ENCODE peak calls at places on chromosomes 2 and 18, in seven cellular contexts. One of them, this sample, is unnamed.

GRCh38 chr2:36889782-36890181 is 76.6 kb downstream of the STRN start:
- DNase-seq in RWPE1: peak; percentile 90
- DNase-seq in NCI-H460: peak; percentile 51
- DNase-seq in myocyte: peak; percentile 62
- DNase-seq in retina: no peak
- DNase-seq in left colon: no peak
- DNase-seq in SW480: peak; percentile 78
- DNase-seq in this sample: no peak

GRCh38 chr2:54572636-54573531 is 116.8 kb downstream of the SPTBN1 start:
- DNase-seq in RWPE1: no peak
- DNase-seq in NCI-H460: peak; percentile 88
- DNase-seq in myocyte: no peak
- DNase-seq in retina: no peak
- DNase-seq in left colon: no peak
- DNase-seq in SW480: no peak
- DNase-seq in this sample: no peak

GRCh38 chr2:142722569-142722968 is 154.9 kb upstream of the KYNU start:
- DNase-seq in RWPE1: no peak
- DNase-seq in NCI-H460: no peak
- DNase-seq in myocyte: no peak
- DNase-seq in retina: no peak
- DNase-seq in left colon: no peak
- DNase-seq in SW480: no peak
- DNase-seq in this sample: no peak

GRCh38 chr2:222518570-222519381 is 94.4 kb downstream of the SGPP2 start:
- DNase-seq in RWPE1: peak; percentile 87
- DNase-seq in NCI-H460: no peak
- DNase-seq in myocyte: peak; percentile 19
- DNase-seq in retina: no peak
- DNase-seq in left colon: peak; percentile 52
- DNase-seq in SW480: peak; percentile 64
- DNase-seq in this sample: no peak

GRCh38 chr2:10415048-10415447 is 33.1 kb downstream of the ODC1 start:
- DNase-seq in RWPE1: no peak
- DNase-seq in NCI-H460: no peak
- DNase-seq in myocyte: no peak
- DNase-seq in retina: no peak
- DNase-seq in left colon: no peak
- DNase-seq in SW480: no peak
- DNase-seq in this sample: no peak

GRCh38 chr2:121626777-121627524 is 22.3 kb downstream of the CLASP1 start:
- DNase-seq in RWPE1: no peak
- DNase-seq in NCI-H460: no peak
- DNase-seq in myocyte: peak; percentile 43
- DNase-seq in retina: no peak
- DNase-seq in left colon: no peak
- DNase-seq in SW480: no peak
- DNase-seq in this sample: peak; percentile 51

GRCh38 chr2:83394134-83394965 is 1064.7 kb downstream of the SUCLG1 start:
- DNase-seq in RWPE1: no peak
- DNase-seq in NCI-H460: no peak
- DNase-seq in myocyte: peak; percentile 41
- DNase-seq in retina: no peak
- DNase-seq in left colon: no peak
- DNase-seq in SW480: no peak
- DNase-seq in this sample: no peak

GRCh38 chr2:225112362-225113111 is 70.3 kb upstream of the DOCK10 start:
- DNase-seq in RWPE1: no peak
- DNase-seq in NCI-H460: no peak
- DNase-seq in myocyte: no peak
- DNase-seq in retina: no peak
- DNase-seq in left colon: no peak
- DNase-seq in SW480: no peak
- DNase-seq in this sample: peak; percentile 68

GRCh38 chr2:161424179-161424763 is 8.2 kb downstream of the TBR1 start:
- DNase-seq in RWPE1: no peak
- DNase-seq in NCI-H460: no peak
- DNase-seq in myocyte: no peak
- DNase-seq in retina: peak; percentile 53
- DNase-seq in left colon: no peak
- DNase-seq in SW480: no peak
- DNase-seq in this sample: no peak

GRCh38 chr2:54692556-54692955 is 30.9 kb upstream of the EML6 start:
- DNase-seq in RWPE1: no peak
- DNase-seq in NCI-H460: no peak
- DNase-seq in myocyte: no peak
- DNase-seq in retina: no peak
- DNase-seq in left colon: no peak
- DNase-seq in SW480: no peak
- DNase-seq in this sample: no peak

GRCh38 chr2:194060269-194060668 is 1596.8 kb upstream of the SLC39A10 start:
- DNase-seq in RWPE1: no peak
- DNase-seq in NCI-H460: no peak
- DNase-seq in myocyte: no peak
- DNase-seq in retina: no peak
- DNase-seq in left colon: no peak
- DNase-seq in SW480: no peak
- DNase-seq in this sample: no peak

GRCh38 chr18:76847926-76848325 is 25.6 kb downstream of the ZNF236 start:
- DNase-seq in RWPE1: no peak
- DNase-seq in NCI-H460: no peak
- DNase-seq in myocyte: peak; percentile 6
- DNase-seq in retina: no peak
- DNase-seq in left colon: no peak
- DNase-seq in SW480: no peak
- DNase-seq in this sample: no peak

GRCh38 chr2:74205586-74205985 is 7.2 kb downstream of the MTHFD2 start:
- DNase-seq in RWPE1: no peak
- DNase-seq in NCI-H460: no peak
- DNase-seq in myocyte: peak; percentile 77
- DNase-seq in retina: no peak
- DNase-seq in left colon: peak; percentile 68
- DNase-seq in SW480: peak; percentile 67
- DNase-seq in this sample: no peak

GRCh38 chr2:69213201-69213600 is 173.8 kb downstream of the GFPT1 start:
- DNase-seq in RWPE1: no peak
- DNase-seq in NCI-H460: no peak
- DNase-seq in myocyte: no peak
- DNase-seq in retina: no peak
- DNase-seq in left colon: no peak
- DNase-seq in SW480: no peak
- DNase-seq in this sample: no peak

GRCh38 chr2:65032016-65032975 is 23.9 kb upstream of the CEP68 start:
- DNase-seq in RWPE1: no peak
- DNase-seq in NCI-H460: no peak
- DNase-seq in myocyte: no peak
- DNase-seq in retina: no peak
- DNase-seq in left colon: peak; percentile 37
- DNase-seq in SW480: no peak
- DNase-seq in this sample: no peak

GRCh38 chr2:200447139-200447855 is 62.6 kb downstream of the KCTD18 start:
- DNase-seq in RWPE1: no peak
- DNase-seq in NCI-H460: no peak
- DNase-seq in myocyte: no peak
- DNase-seq in retina: no peak
- DNase-seq in left colon: no peak
- DNase-seq in SW480: no peak
- DNase-seq in this sample: peak; percentile 65

GRCh38 chr2:140734992-140735391 is 1395.8 kb downstream of the LRP1B start:
- DNase-seq in RWPE1: no peak
- DNase-seq in NCI-H460: no peak
- DNase-seq in myocyte: no peak
- DNase-seq in retina: no peak
- DNase-seq in left colon: no peak
- DNase-seq in SW480: no peak
- DNase-seq in this sample: no peak

GRCh38 chr2:215970425-215970824 is 42.9 kb downstream of the MREG start:
- DNase-seq in RWPE1: no peak
- DNase-seq in NCI-H460: no peak
- DNase-seq in myocyte: no peak
- DNase-seq in retina: no peak
- DNase-seq in left colon: no peak
- DNase-seq in SW480: no peak
- DNase-seq in this sample: no peak

GRCh38 chr18:668263-668662 is 10.8 kb downstream of the TYMS start:
- DNase-seq in RWPE1: no peak
- DNase-seq in NCI-H460: no peak
- DNase-seq in myocyte: no peak
- DNase-seq in retina: no peak
- DNase-seq in left colon: no peak
- DNase-seq in SW480: no peak
- DNase-seq in this sample: no peak

GRCh38 chr2:112907001-112907949 is 3.7 kb upstream of the IL37 start:
- DNase-seq in RWPE1: no peak
- DNase-seq in NCI-H460: no peak
- DNase-seq in myocyte: no peak
- DNase-seq in retina: no peak
- DNase-seq in left colon: no peak
- DNase-seq in SW480: no peak
- DNase-seq in this sample: no peak

GRCh38 chr2:64679673-64680425 is 26.1 kb upstream of the SERTAD2 start:
- DNase-seq in RWPE1: no peak
- DNase-seq in NCI-H460: no peak
- DNase-seq in myocyte: peak; percentile 83
- DNase-seq in retina: peak; percentile 12
- DNase-seq in left colon: no peak
- DNase-seq in SW480: no peak
- DNase-seq in this sample: peak; percentile 64

GRCh38 chr2:191927319-191927867 is 80.5 kb upstream of the CAVIN2 start:
- DNase-seq in RWPE1: peak; percentile 75
- DNase-seq in NCI-H460: peak; percentile 23
- DNase-seq in myocyte: peak; percentile 87
- DNase-seq in retina: no peak
- DNase-seq in left colon: peak; percentile 57
- DNase-seq in SW480: peak; percentile 4
- DNase-seq in this sample: no peak